ENCODE peak calls at places on chromosomes 1 and 21, in seven cellular contexts. F, W, V, C, L, Y and E are unnamed samples.

GRCh38 chr1:89454845-89455521 is 69.6 kb upstream of the LRRC8B start:
- DNase-seq in F (peak), W (peak), V (no peak), C (peak), L (peak), Y (peak), E (peak)

GRCh38 chr1:223022641-223023473 is 120.2 kb downstream of the TLR5 start:
- DNase-seq in F (no peak), W (no peak), V (no peak), C (no peak), L (no peak), Y (no peak), E (no peak)

GRCh38 chr1:201468844-201469644 is at the start of gene PHLDA3:
- DNase-seq in F (peak), W (peak), V (peak), C (peak), L (peak), Y (peak), E (peak)

GRCh38 chr1:7326366-7326765 is 444.7 kb upstream of the VAMP3 start:
- DNase-seq in F (no peak), W (no peak), V (no peak), C (no peak), L (no peak), Y (no peak), E (no peak)

GRCh38 chr1:212224102-212224501 is 61.1 kb upstream of the PPP2R5A start:
- DNase-seq in F (no peak), W (no peak), V (no peak), C (no peak), L (no peak), Y (no peak), E (no peak)

GRCh38 chr1:183416850-183417690 is 1.1 kb downstream of the NMNAT2 start:
- DNase-seq in F (peak), W (peak), V (peak), C (peak), L (peak), Y (peak), E (no peak)

GRCh38 chr21:43752758-43753438 is 23.2 kb downstream of the CSTB start:
- DNase-seq in F (no peak), W (no peak), V (no peak), C (no peak), L (no peak), Y (no peak), E (no peak)

GRCh38 chr1:211752951-211753486 is 77.5 kb downstream of the LPGAT1 start:
- DNase-seq in F (no peak), W (no peak), V (no peak), C (no peak), L (peak), Y (peak), E (no peak)

GRCh38 chr1:209556159-209556690 is 27.3 kb upstream of the CAMK1G start:
- DNase-seq in F (no peak), W (no peak), V (no peak), C (no peak), L (no peak), Y (no peak), E (no peak)

GRCh38 chr1:209585672-209586071 is 2.2 kb downstream of the CAMK1G start:
- DNase-seq in F (peak), W (no peak), V (peak), C (no peak), L (peak), Y (peak), E (peak)

GRCh38 chr1:59041878-59042277 is 255.0 kb upstream of the FGGY start:
- DNase-seq in F (no peak), W (peak), V (no peak), C (no peak), L (peak), Y (peak), E (no peak)
- TF ChIP-seq CTCF in F (no peak), W (no peak), V (no peak), C (no peak), L (no peak), Y (peak), E (no peak)

GRCh38 chr1:13829152-13829769 is 129.3 kb downstream of the PRDM2 start:
- DNase-seq in F (no peak), W (no peak), V (no peak), C (no peak), L (no peak), Y (no peak), E (no peak)
- TF ChIP-seq CTCF in F (no peak), W (no peak), V (no peak), C (no peak), L (no peak), Y (no peak), E (no peak)

GRCh38 chr1:27940297-27940696 is 5.5 kb downstream of the SMPDL3B start:
- DNase-seq in F (peak), W (peak), V (peak), C (peak), L (peak), Y (no peak), E (no peak)
- TF ChIP-seq CTCF in F (no peak), W (peak), V (no peak), C (peak), L (peak), Y (peak), E (peak)

DNA sequence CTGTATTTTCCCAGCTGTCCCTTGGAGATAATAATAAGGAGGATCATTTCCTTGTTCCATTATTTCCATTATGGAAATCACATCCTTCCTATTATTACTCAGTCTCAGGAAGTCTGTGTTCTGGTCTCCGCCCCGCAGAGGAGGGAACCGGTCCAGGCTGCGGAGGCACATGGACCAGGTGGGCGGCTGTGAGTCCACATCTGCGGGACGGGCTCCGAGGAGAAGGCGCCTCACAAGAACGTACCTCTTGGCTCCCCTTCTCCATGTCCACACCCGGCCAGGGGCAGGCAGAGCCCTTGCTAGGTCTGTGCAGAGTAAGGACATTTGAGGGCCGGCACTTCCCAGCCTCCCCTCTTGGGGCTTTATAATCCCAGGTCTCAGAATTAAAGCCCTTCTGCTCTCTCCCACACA is 14.6 kb downstream of the RAB7B start:
- DNase-seq in F (no peak), W (no peak), V (no peak), C (no peak), L (no peak), Y (no peak), E (no peak)
- TF ChIP-seq CTCF in F (no peak), W (no peak), V (no peak), C (no peak), L (no peak), Y (no peak), E (no peak)

DNA sequence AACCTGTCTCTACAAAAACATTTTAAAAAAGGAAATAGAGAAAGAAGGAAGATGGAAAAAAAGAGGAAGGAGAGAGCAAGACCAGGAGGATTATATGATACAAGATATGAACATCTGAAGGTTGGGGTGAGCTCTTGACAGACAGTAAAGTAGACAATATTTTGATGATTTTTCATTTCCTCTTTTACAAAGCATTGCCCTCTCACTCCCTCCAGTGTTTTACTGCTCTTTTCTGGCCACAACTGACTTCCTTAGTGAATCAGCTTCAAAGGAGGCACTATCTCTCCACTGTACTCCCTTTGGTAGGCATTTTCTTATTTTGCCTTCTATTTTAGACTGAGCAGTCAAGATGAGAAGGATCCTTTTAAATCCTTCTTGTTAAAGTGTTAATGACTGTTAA is 296.7 kb downstream of the KCTD3 start:
- DNase-seq in F (no peak), W (no peak), V (no peak), C (no peak), L (no peak), Y (no peak), E (no peak)
- TF ChIP-seq CTCF in F (no peak), W (no peak), V (no peak), C (no peak), L (no peak), Y (no peak), E (no peak)

GRCh38 chr1:203638914-203639313 is 12.3 kb downstream of the ATP2B4 start:
- DNase-seq in F (no peak), W (no peak), V (no peak), C (no peak), L (no peak), Y (no peak), E (no peak)
- TF ChIP-seq CTCF in F (no peak), W (no peak), V (no peak), C (no peak), L (no peak), Y (peak), E (peak)

GRCh38 chr1:26719205-26719604 is 23.4 kb downstream of the ARID1A start:
- DNase-seq in F (no peak), W (no peak), V (no peak), C (no peak), L (no peak), Y (peak), E (no peak)
- TF ChIP-seq CTCF in F (no peak), W (no peak), V (no peak), C (no peak), L (peak), Y (peak), E (no peak)